ENCODE peak calls at places on chromosomes 13 and 19, in seven cellular contexts. B is uterus; X is left lung; S is esophagus squamous epithelium; O is activated CD8-positive, alpha-beta T cell treated with anti-CD3 and anti-CD28 coated beads for 36 hours; U is HCT116; H is endothelial cell. Z is an unnamed sample.

GRCh38 chr13:96003304-96003703 is 49.9 kb downstream of the UGGT2 start:
- DNase-seq in X (no peak), O (no peak), U (peak), H (no peak), S (no peak), B (no peak), Z (peak)

GRCh38 chr13:92074658-92075057 is 676.2 kb downstream of the GPC5 start:
- DNase-seq in U (no peak), B (no peak), S (no peak), X (no peak), H (peak), O (no peak), Z (peak)

GRCh38 chr13:34124912-34125311 is 307.0 kb downstream of the RFC3 start:
- DNase-seq in H (no peak), S (no peak), X (no peak), B (no peak), U (no peak), O (no peak), Z (no peak)

GRCh38 chr19:19719798-19720197 is 13.1 kb downstream of the ZNF14 start:
- DNase-seq in U (no peak), S (no peak), H (no peak), X (no peak), O (no peak), B (no peak), Z (no peak)

GRCh38 chr13:42971670-42972355 is 20.2 kb downstream of the EPSTI1 start:
- DNase-seq in X (no peak), U (no peak), B (no peak), O (no peak), S (no peak), H (no peak), Z (peak)

GRCh38 chr13:24692541-24692940 is 12.3 kb downstream of the ATP12A start:
- DNase-seq in B (no peak), H (no peak), O (no peak), X (no peak), U (no peak), S (no peak), Z (peak)

GRCh38 chr13:22903925-22904324 is 276.9 kb upstream of the SGCG start:
- DNase-seq in S (no peak), H (no peak), U (no peak), X (no peak), O (no peak), B (no peak), Z (no peak)

GRCh38 chr19:34217952-34218817 is 36.2 kb upstream of the GARRE1 start:
- DNase-seq in X (no peak), H (no peak), S (no peak), U (no peak), O (peak), B (peak), Z (peak)

GRCh38 chr13:104592127-104592526 is 1525.9 kb upstream of the SLC10A2 start:
- DNase-seq in B (no peak), H (no peak), X (no peak), U (peak), S (no peak), O (no peak), Z (peak)

GRCh38 chr19:3606174-3606689 is 443 bp downstream of the TBXA2R start:
- DNase-seq in B (no peak), X (peak), S (no peak), H (no peak), O (peak), U (peak), Z (no peak)

GRCh38 chr19:28245937-28246336 is 967.0 kb downstream of the UQCRFS1 start:
- DNase-seq in U (no peak), X (no peak), B (no peak), S (no peak), H (no peak), O (no peak), Z (no peak)

GRCh38 chr19:28244966-28245365 is 968.0 kb downstream of the UQCRFS1 start:
- DNase-seq in S (no peak), H (no peak), U (no peak), X (no peak), O (no peak), B (no peak), Z (no peak)

GRCh38 chr19:28239270-28239669 is 973.7 kb downstream of the UQCRFS1 start:
- DNase-seq in X (no peak), U (no peak), H (peak), B (no peak), S (no peak), O (peak), Z (no peak)

DNA sequence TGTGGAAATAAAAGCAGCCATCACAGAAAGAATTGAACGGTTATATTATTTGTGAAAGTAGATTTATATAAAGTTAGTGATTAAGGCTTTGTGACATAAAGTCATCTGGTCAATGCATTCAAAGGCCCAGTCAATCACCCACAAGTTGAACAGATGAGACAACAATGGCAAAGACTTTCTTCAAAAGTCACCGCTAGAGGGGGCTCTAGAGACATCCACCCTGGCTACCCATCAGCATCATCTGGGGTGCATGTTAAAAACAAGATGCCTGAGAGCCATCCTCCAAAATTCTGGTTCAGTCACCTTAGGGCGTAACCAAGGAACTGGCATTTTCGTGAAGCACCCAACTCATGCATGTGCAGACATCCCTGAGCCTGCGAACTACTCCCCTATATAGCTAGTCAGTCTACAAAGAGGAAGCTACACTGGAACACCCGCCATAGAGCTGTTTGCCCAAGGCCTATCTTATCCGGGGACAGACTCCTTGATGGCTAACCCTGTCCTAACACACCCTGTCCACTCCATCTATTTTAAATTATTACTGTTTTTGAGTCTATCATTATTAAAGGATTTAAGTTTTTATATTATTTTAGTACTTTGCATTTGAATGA is 970.5 kb downstream of the UQCRFS1 start:
- DNase-seq in S (no peak), H (peak), X (no peak), B (no peak), U (no peak), O (peak), Z (peak)
- TF ChIP-seq CTCF in S (no peak), H (peak), X (peak), B (peak), U (peak), O (peak), Z (no peak)

GRCh38 chr13:75418186-75418843 is 63.7 kb downstream of the TBC1D4 start:
- DNase-seq in B (no peak), X (no peak), U (no peak), S (no peak), H (no peak), O (no peak), Z (no peak)

GRCh38 chr13:75415720-75416119 is 66.2 kb downstream of the TBC1D4 start:
- DNase-seq in B (no peak), O (no peak), S (no peak), X (no peak), H (no peak), U (no peak), Z (peak)

GRCh38 chr13:75417006-75417384 is 65.0 kb downstream of the TBC1D4 start:
- DNase-seq in H (no peak), S (no peak), X (no peak), U (no peak), B (no peak), O (no peak), Z (peak)

GRCh38 chr13:75417647-75418046 is 64.3 kb downstream of the TBC1D4 start:
- DNase-seq in U (no peak), O (no peak), B (no peak), X (no peak), H (no peak), S (no peak), Z (peak)

GRCh38 chr13:75416327-75417005 is 65.5 kb downstream of the TBC1D4 start:
- DNase-seq in O (no peak), B (no peak), H (no peak), S (no peak), X (no peak), U (no peak), Z (no peak)
- TF ChIP-seq CTCF in O (no peak), B (no peak), H (no peak), S (no peak), X (no peak), U (no peak), Z (no peak)

GRCh38 chr13:112587359-112587766 is 590 bp downstream of the TUBGCP3 start:
- DNase-seq in O (peak), U (peak), X (peak), B (peak), H (peak), S (no peak), Z (peak)
- TF ChIP-seq CTCF in O (no peak), U (no peak), X (no peak), B (peak), H (no peak), S (no peak), Z (no peak)

GRCh38 chr13:110113284-110113764 is 193.6 kb downstream of the COL4A1 start:
- DNase-seq in B (no peak), U (no peak), X (no peak), O (no peak), H (no peak), S (no peak), Z (peak)
- TF ChIP-seq CTCF in B (no peak), U (no peak), X (no peak), O (no peak), H (no peak), S (no peak), Z (no peak)

GRCh38 chr13:98839826-98840769 is 87.6 kb upstream of the SLC15A1 start:
- DNase-seq in X (no peak), H (peak), U (peak), B (peak), S (no peak), O (peak), Z (peak)
- TF ChIP-seq CTCF in X (peak), H (peak), U (peak), B (peak), S (peak), O (peak), Z (peak)

GRCh38 chr13:51848674-51849073 is 3.7 kb upstream of the TMEM272 start:
- DNase-seq in O (no peak), H (no peak), X (no peak), U (no peak), B (no peak), S (no peak), Z (peak)

GRCh38 chr13:51844862-51845573 is at the start of gene TMEM272:
- DNase-seq in O (peak), B (peak), S (no peak), U (peak), H (peak), X (peak), Z (peak)

GRCh38 chr13:51846756-51847155 is 1.8 kb upstream of the TMEM272 start:
- DNase-seq in X (no peak), B (no peak), H (no peak), U (no peak), S (no peak), O (no peak), Z (no peak)

GRCh38 chr13:51845574-51846318 is 769 bp upstream of the TMEM272 start:
- DNase-seq in B (no peak), S (no peak), X (no peak), O (no peak), H (no peak), U (no peak), Z (no peak)

GRCh38 chr13:51849145-51850101 is 4.4 kb upstream of the TMEM272 start:
- DNase-seq in S (no peak), O (peak), X (no peak), U (peak), H (peak), B (no peak), Z (peak)
- TF ChIP-seq CTCF in S (peak), O (peak), X (peak), U (peak), H (peak), B (peak), Z (peak)

GRCh38 chr13:99058527-99059495 is 80.9 kb upstream of the DOCK9 start:
- DNase-seq in H (no peak), B (no peak), O (no peak), X (no peak), S (no peak), U (no peak), Z (peak)
- TF ChIP-seq CTCF in H (no peak), B (no peak), O (no peak), X (no peak), S (no peak), U (no peak), Z (no peak)

GRCh38 chr19:45244133-45244532 is 1.1 kb downstream of the EXOC3L2 start:
- DNase-seq in U (no peak), O (no peak), S (no peak), H (no peak), X (no peak), B (no peak), Z (no peak)
- TF ChIP-seq CTCF in U (no peak), O (no peak), S (no peak), H (no peak), X (no peak), B (no peak), Z (no peak)

DNA sequence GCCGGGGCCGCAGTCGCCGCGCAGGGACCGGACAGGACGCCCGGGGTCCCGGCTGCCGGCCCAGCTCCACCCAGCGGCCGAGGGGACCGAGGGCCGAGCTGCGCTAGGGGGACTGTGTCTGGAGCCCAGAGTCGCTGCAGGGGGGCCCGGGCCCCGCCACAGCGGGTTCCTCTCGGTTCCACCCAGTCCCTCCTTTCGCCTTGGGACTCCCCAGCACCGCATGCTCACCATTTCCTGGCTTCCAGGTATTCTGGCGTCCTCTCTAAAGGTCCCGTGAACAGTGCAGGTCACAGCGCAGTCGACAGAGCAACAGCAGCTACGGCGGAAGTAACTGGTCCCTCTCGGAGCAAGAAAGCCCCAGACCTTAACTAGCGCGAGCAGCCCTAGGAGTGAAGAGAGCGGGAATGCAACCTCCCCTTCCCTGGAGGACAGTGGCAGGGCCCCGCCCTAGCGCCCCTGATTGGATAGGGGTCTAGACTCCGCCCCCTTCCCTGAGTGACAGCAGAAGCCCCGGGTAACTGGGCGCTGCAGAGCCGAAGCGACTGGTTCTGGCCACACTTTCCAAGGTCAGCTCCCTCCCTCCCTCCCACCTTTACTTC is at the start of gene ZNF878:
- DNase-seq in B (peak), X (peak), S (no peak), O (peak), U (no peak), H (no peak), Z (no peak)
- TF ChIP-seq CTCF in B (no peak), X (no peak), S (no peak), O (no peak), U (no peak), H (no peak), Z (no peak)

DNA sequence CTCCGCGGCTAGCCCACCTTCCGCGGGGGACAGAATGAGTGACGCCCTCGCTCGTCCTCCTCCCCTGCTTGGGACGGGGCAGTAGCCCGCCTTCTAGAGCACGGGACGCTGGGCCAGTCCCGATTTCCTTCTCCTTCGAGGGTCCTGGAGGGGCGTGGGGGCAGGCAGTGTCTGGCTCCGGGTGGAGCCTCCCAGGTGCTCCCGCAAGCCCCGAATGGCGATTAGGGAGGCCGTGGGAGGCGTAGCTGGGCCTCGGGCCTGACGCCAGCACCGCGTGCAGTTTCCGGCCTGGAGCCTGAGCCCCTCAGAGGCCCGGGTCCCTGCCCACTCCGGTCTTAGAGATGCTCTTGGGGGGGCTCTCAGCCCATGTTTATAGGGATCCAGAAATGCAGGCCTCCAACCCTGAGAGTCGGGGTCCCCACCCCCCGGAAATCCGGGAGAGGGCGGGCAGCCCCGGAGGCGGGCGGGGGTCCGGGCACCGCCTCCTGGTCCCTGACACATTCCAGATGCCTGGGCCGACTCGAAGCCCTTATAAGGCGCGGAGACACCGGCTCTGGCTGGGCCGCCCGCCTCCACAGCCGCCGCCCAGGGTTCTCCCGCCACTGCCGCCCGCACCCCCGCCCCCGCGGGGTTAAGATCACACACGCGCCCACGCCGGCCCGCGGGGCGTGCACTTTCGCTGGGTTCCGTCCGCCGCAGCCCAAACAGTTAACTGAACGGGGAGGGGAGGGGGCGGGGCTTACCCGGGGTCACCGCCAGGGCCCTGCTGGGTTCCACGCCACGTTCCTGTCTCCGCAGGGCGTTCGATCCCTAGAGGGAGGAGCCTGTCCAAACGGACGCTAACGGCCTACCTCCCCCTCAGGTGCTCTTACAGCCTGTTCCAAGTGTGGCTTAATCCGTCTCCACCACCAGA is 1.5 kb downstream of the MYADM start:
- DNase-seq in S (no peak), B (peak), U (peak), X (peak), O (peak), H (peak), Z (peak)
- TF ChIP-seq CTCF in S (peak), B (peak), U (peak), X (no peak), O (no peak), H (no peak), Z (no peak)